ENCODE peak calls at places on chromosomes 11 and 22, in six cellular contexts. T, Z, O, Q, P and C are unnamed samples. For H3K4me1, the result is how much of the 10 kb centered on the place peaks cover.

GRCh38 chr11:16977136-16978020 is 36.8 kb downstream of the PLEKHA7 start:
- DNase-seq in T (no peak), Z (no peak), O (no peak), Q (peak), P (peak), C (no peak)

GRCh38 chr11:59810189-59810910 is at the start of gene MRPL16:
- DNase-seq in T (peak), Z (peak), O (peak), Q (peak), P (peak), C (peak)

GRCh38 chr11:10107522-10107921 is 186.5 kb downstream of the SBF2 start:
- DNase-seq in T (no peak), Z (no peak), O (no peak), Q (no peak), P (no peak), C (no peak)

GRCh38 chr11:118314985-118315384 is 10.5 kb downstream of the CD3E start:
- DNase-seq in T (no peak), Z (no peak), O (no peak), Q (no peak), P (no peak), C (no peak)

GRCh38 chr11:70005107-70005818 is 72.9 kb upstream of the ANO1 start:
- DNase-seq in T (peak), Z (no peak), O (no peak), Q (no peak), P (no peak), C (no peak)

GRCh38 chr11:2828585-2829330 is 56.8 kb downstream of the CDKN1C start:
- DNase-seq in T (no peak), Z (no peak), O (peak), Q (no peak), P (no peak), C (no peak)

GRCh38 chr11:60872952-60873524 is 5.7 kb downstream of the ZP1 start:
- DNase-seq in T (peak), Z (peak), O (peak), Q (no peak), P (no peak), C (peak)

GRCh38 chr11:122897606-122898210 is 15.1 kb downstream of the JHY start:
- DNase-seq in T (peak), Z (no peak), O (no peak), Q (no peak), P (no peak), C (no peak)

GRCh38 chr11:120065876-120066275 is 72.0 kb downstream of the TRIM29 start:
- DNase-seq in T (no peak), Z (no peak), O (no peak), Q (no peak), P (no peak), C (no peak)

GRCh38 chr11:128284634-128285033 is 302.7 kb downstream of the ETS1 start:
- DNase-seq in T (no peak), Z (no peak), O (no peak), Q (no peak), P (no peak), C (no peak)

GRCh38 chr11:37282367-37282766 is 684.3 kb upstream of the RAG2 start:
- DNase-seq in T (no peak), Z (no peak), O (no peak), Q (no peak), P (no peak), C (no peak)

GRCh38 chr11:908273-908672 is 2.3 kb downstream of the CHID1 start:
- DNase-seq in T (no peak), Z (peak), O (no peak), Q (no peak), P (no peak), C (no peak)

GRCh38 chr11:6926208-6927029 is at the start of gene ZNF215:
- DNase-seq in T (peak), Z (peak), O (peak), Q (peak), P (peak), C (peak)

GRCh38 chr11:2771758-2772466 is 72.1 kb upstream of the KCNQ1OT1 start:
- DNase-seq in T (no peak), Z (no peak), O (no peak), Q (peak), P (no peak), C (peak)

DNA sequence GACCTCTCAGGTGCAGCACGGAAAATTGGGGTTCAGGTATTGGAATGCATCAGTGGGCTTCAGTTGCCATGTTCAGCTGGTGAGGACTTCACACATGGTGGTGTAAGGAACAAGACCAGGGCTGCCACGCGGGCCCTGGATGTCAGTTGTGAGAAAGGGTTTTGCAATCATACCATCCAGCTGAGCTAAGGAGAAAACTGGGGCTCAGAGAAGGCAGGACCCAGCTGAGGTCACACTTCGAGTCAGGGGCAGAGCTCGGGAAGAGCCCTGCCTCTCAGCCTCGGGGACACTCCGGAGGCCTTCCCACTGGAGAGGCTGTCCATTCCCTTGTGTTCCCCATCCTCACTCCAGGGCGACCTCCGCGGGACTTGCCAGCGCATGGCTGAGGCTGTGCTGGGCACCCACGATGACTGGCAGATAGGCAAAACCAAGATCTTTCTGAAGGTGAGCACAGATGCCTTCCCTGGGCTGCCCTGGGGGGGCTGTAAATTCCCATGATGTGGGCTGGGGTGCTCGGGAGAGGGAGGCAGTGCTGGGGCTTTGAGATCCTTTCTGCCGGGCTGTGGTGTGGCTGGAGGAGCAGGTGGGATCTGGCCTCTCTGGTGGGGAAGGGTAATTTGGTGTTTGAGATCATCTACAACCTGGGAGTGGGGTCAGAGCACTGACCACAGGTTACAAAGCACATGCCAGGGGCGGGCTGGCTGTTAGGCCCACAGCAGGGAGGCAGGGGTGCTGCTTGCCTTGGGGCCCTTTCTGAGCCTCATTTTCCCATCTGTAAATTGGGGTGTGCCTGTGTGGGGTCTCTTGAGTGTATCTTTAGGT is 47.2 kb downstream of the MYO7A start:
- DNase-seq in T (no peak), Z (no peak), O (peak), Q (no peak), P (no peak), C (no peak)
- H3K4me3 ChIP-seq in T (no peak), Z (no peak), O (no peak), Q (no peak), P (no peak), C (no peak)

GRCh38 chr11:30257058-30257457 is 26.2 kb downstream of the FSHB start:
- DNase-seq in T (no peak), Z (no peak), O (no peak), Q (no peak), P (no peak), C (no peak)

GRCh38 chr11:30255637-30256036 is 24.8 kb downstream of the FSHB start:
- DNase-seq in T (no peak), Z (no peak), O (no peak), Q (no peak), P (no peak), C (no peak)

GRCh38 chr11:30258679-30259078 is 27.9 kb downstream of the FSHB start:
- DNase-seq in T (no peak), Z (no peak), O (no peak), Q (no peak), P (no peak), C (no peak)

DNA sequence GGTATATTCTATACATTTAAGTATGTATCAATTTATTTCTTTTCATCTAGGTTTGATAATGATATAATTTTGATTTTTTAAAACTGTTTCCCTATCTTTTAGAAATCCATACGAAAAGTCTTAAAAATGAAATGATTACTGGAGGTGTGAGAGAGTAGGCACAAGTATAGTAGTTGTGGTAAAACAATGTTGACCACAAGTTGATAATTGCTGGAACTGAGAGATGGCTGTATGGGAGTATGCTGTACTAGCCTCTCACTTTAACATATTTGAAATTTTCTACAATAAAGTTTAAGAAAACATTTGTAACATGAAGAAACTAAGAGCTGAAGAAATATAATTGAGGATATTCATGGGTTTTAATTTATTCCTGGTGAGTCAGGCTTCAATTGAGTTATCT is 30.0 kb downstream of the FSHB start:
- DNase-seq in T (no peak), Z (no peak), O (no peak), Q (no peak), P (no peak), C (no peak)
- H3K4me1 ChIP-seq in T (under half), Z (under half), O (under half), Q (under half), P (under half), C (under half)

GRCh38 chr11:4115128-4115527 is 20.5 kb downstream of the RRM1 start:
- DNase-seq in T (no peak), Z (no peak), O (no peak), Q (no peak), P (no peak), C (no peak)

GRCh38 chr11:4105916-4106315 is 11.3 kb downstream of the RRM1 start:
- DNase-seq in T (no peak), Z (no peak), O (no peak), Q (no peak), P (no peak), C (no peak)

DNA sequence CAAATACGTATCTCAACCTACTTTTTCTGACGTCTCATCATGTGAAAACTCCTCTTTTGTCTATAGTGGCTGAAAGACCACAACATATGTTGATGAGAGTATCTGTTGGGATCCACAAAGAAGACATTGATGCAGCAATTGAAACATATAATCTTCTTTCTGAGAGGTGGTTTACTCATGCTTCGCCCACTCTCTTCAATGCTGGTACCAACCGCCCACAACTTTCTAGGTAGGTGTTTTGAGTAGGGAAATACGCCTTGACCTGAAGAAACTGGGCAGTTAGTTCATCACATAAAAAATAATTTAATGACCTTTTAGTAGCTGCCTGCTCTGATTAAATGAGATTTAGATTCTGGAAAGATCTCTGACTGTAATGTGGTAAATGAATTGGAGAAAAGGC is 17.2 kb downstream of the RRM1 start:
- DNase-seq in T (no peak), Z (no peak), O (no peak), Q (no peak), P (no peak), C (no peak)
- TF ChIP-seq CTCF in T (no peak), Z (no peak), O (no peak), Q (no peak), P (no peak), C (no peak)

DNA sequence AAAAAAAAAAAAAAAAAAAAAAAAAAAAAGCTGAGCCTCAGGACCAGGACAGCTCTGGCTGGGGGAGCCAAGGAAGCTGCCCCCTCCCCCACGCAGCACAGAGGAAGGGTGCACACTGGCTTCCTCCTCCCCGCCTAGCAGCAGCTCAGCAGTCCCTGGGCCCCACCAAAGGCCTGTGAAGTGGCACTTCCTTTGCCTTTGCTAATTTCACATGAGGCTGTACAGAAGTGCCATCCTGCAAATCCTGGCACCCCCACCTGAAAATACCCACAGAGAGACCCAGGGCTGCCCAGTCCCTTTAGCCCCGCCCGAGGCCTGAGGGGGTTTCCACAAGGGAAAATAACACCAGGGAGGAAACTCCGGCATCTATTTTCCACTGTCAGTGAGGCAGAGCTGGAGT is 3.9 kb downstream of the RHOG start:
- DNase-seq in T (no peak), Z (peak), O (peak), Q (no peak), P (no peak), C (peak)
- H3K4me3 ChIP-seq in T (no peak), Z (peak), O (peak), Q (no peak), P (no peak), C (peak)

GRCh38 chr22:35314161-35314942 is 14.7 kb downstream of the TOM1 start:
- DNase-seq in T (no peak), Z (no peak), O (no peak), Q (peak), P (no peak), C (peak)

GRCh38 chr22:35313311-35314121 is 13.8 kb downstream of the TOM1 start:
- DNase-seq in T (peak), Z (no peak), O (peak), Q (no peak), P (peak), C (peak)

GRCh38 chr22:35310556-35311550 is 11.2 kb downstream of the TOM1 start:
- DNase-seq in T (no peak), Z (no peak), O (no peak), Q (peak), P (no peak), C (peak)

GRCh38 chr22:35311551-35311999 is 11.9 kb downstream of the TOM1 start:
- DNase-seq in T (no peak), Z (no peak), O (no peak), Q (peak), P (no peak), C (peak)

DNA sequence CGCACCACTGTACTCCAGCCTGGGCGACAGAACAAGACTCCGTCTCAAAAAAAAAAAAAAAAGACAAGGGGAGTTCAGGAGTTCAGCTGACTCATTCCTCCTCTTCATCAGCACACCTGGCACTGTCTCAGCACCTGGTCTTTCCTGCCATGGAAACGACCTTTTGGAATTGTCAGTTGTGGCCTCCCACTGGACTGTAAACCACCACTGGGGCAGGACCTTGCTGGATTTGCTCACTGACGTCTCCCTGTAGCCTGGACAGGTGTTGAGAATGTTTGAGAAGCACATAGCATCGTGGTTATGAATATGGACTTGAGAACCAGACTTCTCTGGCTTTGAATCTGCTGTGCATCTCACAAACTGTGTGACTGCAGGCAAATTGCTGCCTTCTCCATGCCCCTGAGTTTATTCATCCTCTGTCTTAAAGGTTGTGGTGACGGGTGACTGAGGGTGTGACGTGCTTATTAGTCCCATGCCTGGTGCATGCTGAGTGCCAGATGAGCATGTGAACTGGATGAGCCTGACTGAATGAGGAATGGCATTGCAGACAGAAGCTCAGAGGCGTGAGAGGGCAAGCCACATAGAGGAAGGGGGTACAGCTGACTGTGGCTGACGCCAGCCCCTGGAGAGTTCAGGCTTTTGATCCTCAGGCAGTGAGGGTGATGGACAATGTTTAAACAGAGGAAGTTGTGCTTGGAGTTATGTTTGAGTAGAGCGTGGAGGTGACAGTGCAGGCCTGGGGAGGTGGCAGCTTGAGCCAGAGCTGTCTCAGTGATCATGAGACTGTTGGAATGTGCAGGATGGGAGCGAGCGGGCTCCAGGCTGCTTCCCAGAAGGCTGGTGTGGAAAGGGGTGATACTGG is 12.7 kb downstream of the TOM1 start:
- DNase-seq in T (peak), Z (no peak), O (no peak), Q (peak), P (peak), C (peak)
- H3K4me1 ChIP-seq in T (under half), Z (under half), O (half or more), Q (under half), P (under half), C (under half)

DNA sequence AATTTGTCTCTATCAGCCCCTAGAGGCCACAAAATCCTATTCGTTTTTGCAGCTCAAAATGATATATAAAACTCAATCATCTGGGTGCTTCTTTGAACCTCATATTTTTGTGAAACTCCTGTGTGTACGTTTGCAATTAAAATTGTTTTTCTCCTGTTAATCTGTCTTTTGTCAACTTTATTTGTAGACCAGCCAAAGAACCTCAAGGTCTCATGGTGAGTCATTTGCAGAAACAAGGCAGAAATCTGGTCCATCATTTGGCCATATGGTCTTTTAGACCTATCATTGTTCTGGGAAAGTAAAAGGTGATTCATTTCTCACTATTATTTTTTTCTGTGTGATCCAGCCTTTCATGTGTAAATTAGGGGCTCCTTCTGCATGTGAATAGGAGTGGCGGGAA is 399.2 kb upstream of the DDI1 start:
- DNase-seq in T (peak), Z (no peak), O (no peak), Q (no peak), P (no peak), C (no peak)
- TF ChIP-seq CTCF in T (no peak), Z (no peak), O (no peak), Q (no peak), P (no peak), C (no peak)

GRCh38 chr22:38260760-38261477 is 11.9 kb downstream of the TMEM184B start:
- DNase-seq in T (peak), Z (no peak), O (no peak), Q (no peak), P (no peak), C (no peak)
- H3K4me3 ChIP-seq in T (no peak), Z (no peak), O (no peak), Q (no peak), P (no peak), C (no peak)